ENCODE peak calls at places on chromosomes 1 and 21, in six cellular contexts. O, N, Z, G, H and Q are unnamed samples.

GRCh38 chr1:24966724-24967346 is 36.8 kb upstream of the RUNX3 start:
- DNase-seq in O (peak), G (peak), N (peak), H (peak), Z (no peak), Q (peak)

GRCh38 chr1:116168277-116169032 is 57.3 kb downstream of the MAB21L3 start:
- DNase-seq in H (peak), N (peak), Z (peak), O (peak), G (peak), Q (peak)

GRCh38 chr21:41768371-41769042 is 1.7 kb upstream of the RIPK4 start:
- DNase-seq in H (no peak), Z (peak), N (peak), O (no peak), G (peak), Q (peak)

GRCh38 chr1:23619299-23620188 is 60.2 kb upstream of the ID3 start:
- DNase-seq in N (no peak), G (peak), Z (peak), O (peak), H (peak), Q (no peak)

GRCh38 chr1:214801191-214801590 is 198.2 kb downstream of the CENPF start:
- DNase-seq in Z (no peak), O (no peak), G (no peak), H (no peak), N (no peak), Q (peak)

GRCh38 chr1:89436856-89437255 is 73.0 kb downstream of the GBP6 start:
- DNase-seq in G (no peak), H (no peak), Z (no peak), N (no peak), O (no peak), Q (no peak)

GRCh38 chr1:77068013-77068412 is 151.2 kb downstream of the PIGK start:
- DNase-seq in O (no peak), N (no peak), H (no peak), G (no peak), Z (no peak), Q (no peak)

GRCh38 chr21:44966135-44967081 is 26.6 kb downstream of the SLX9 start:
- DNase-seq in N (no peak), H (no peak), Z (no peak), O (peak), G (no peak), Q (no peak)

GRCh38 chr1:44048816-44049215 is 17.6 kb upstream of the SLC6A9 start:
- DNase-seq in O (no peak), H (no peak), N (no peak), G (no peak), Z (no peak), Q (peak)

GRCh38 chr1:59178803-59179202 is 118.1 kb upstream of the FGGY start:
- DNase-seq in G (no peak), H (no peak), O (peak), Z (no peak), N (no peak), Q (no peak)

GRCh38 chr1:221611930-221612777 is 129.7 kb downstream of the DUSP10 start:
- DNase-seq in Z (no peak), G (peak), O (peak), N (peak), H (no peak), Q (peak)

GRCh38 chr21:42200906-42201614 is 17.9 kb upstream of the ABCG1 start:
- DNase-seq in O (no peak), H (no peak), G (no peak), Z (no peak), N (no peak), Q (no peak)

GRCh38 chr1:119968601-119969000 is 72.3 kb upstream of the ADAM30 start:
- DNase-seq in O (no peak), G (no peak), N (no peak), H (no peak), Z (no peak), Q (no peak)

GRCh38 chr1:87219141-87219540 is 109.5 kb upstream of the LMO4 start:
- DNase-seq in H (no peak), Z (no peak), N (no peak), O (no peak), G (no peak), Q (no peak)

GRCh38 chr1:11943619-11944018 is 9.1 kb downstream of the PLOD1 start:
- DNase-seq in N (no peak), Z (no peak), G (no peak), H (no peak), O (no peak), Q (no peak)

GRCh38 chr1:39413902-39414528 is 77.4 kb upstream of the BMP8A start:
- DNase-seq in N (no peak), H (no peak), Z (no peak), O (no peak), G (no peak), Q (no peak)

GRCh38 chr21:46066843-46067331 is 31.0 kb upstream of the COL6A2 start:
- DNase-seq in H (no peak), Z (peak), O (peak), N (peak), G (no peak), Q (no peak)

GRCh38 chr1:14265515-14265914 is 333.0 kb upstream of the KAZN start:
- DNase-seq in H (no peak), O (no peak), Z (no peak), N (no peak), G (no peak), Q (no peak)

GRCh38 chr1:85894651-85895050 is 186.4 kb upstream of the ZNHIT6 start:
- DNase-seq in H (no peak), Z (no peak), N (peak), G (peak), O (no peak), Q (peak)

GRCh38 chr1:23098463-23099170 is 70.0 kb downstream of the LUZP1 start:
- DNase-seq in Z (peak), O (no peak), N (peak), G (peak), H (peak), Q (peak)

GRCh38 chr1:17369466-17369865 is 2.5 kb upstream of the PADI6 start:
- DNase-seq in Z (no peak), H (no peak), N (peak), G (no peak), O (no peak), Q (peak)

GRCh38 chr1:229563241-229563640 is 4.7 kb upstream of the ABCB10 start:
- DNase-seq in O (no peak), Z (no peak), H (no peak), G (no peak), N (no peak), Q (no peak)

GRCh38 chr1:173330149-173330951 is 123.2 kb upstream of the TNFSF4 start:
- DNase-seq in H (no peak), N (peak), O (no peak), Z (no peak), G (peak), Q (peak)

GRCh38 chr1:53153752-53154151 is 11.3 kb upstream of the SLC1A7 start:
- DNase-seq in H (no peak), G (no peak), Z (no peak), O (no peak), N (peak), Q (no peak)

GRCh38 chr1:172469717-172470116 is 25.8 kb upstream of the PIGC start:
- DNase-seq in H (no peak), N (no peak), G (no peak), Z (no peak), O (no peak), Q (no peak)

GRCh38 chr21:45595574-45596295 is 47.8 kb upstream of the PCBP3 start:
- DNase-seq in Z (no peak), O (no peak), H (no peak), N (no peak), G (no peak), Q (no peak)

GRCh38 chr1:233730809-233731208 is 116.9 kb downstream of the KCNK1 start:
- DNase-seq in Z (no peak), H (no peak), N (no peak), G (peak), O (no peak), Q (no peak)

GRCh38 chr1:2801535-2802291 is at the start of gene TTC34:
- DNase-seq in H (peak), G (peak), O (peak), Z (peak), N (no peak), Q (no peak)

GRCh38 chr1:177780096-177780700 is 189.7 kb downstream of the SEC16B start:
- DNase-seq in H (no peak), G (no peak), N (peak), Z (no peak), O (no peak), Q (peak)

GRCh38 chr21:17428980-17429379 is 83.9 kb upstream of the CXADR start:
- DNase-seq in N (no peak), O (no peak), G (no peak), H (no peak), Z (no peak), Q (no peak)
- TF ChIP-seq CTCF in N (no peak), O (no peak), G (no peak), H (no peak), Z (no peak), Q (no peak)

GRCh38 chr1:227937031-227937430 is 10.7 kb downstream of the WNT9A start:
- DNase-seq in H (no peak), O (peak), N (no peak), G (no peak), Z (no peak), Q (no peak)
- TF ChIP-seq CTCF in H (no peak), O (no peak), N (no peak), G (no peak), Z (no peak), Q (no peak)

DNA sequence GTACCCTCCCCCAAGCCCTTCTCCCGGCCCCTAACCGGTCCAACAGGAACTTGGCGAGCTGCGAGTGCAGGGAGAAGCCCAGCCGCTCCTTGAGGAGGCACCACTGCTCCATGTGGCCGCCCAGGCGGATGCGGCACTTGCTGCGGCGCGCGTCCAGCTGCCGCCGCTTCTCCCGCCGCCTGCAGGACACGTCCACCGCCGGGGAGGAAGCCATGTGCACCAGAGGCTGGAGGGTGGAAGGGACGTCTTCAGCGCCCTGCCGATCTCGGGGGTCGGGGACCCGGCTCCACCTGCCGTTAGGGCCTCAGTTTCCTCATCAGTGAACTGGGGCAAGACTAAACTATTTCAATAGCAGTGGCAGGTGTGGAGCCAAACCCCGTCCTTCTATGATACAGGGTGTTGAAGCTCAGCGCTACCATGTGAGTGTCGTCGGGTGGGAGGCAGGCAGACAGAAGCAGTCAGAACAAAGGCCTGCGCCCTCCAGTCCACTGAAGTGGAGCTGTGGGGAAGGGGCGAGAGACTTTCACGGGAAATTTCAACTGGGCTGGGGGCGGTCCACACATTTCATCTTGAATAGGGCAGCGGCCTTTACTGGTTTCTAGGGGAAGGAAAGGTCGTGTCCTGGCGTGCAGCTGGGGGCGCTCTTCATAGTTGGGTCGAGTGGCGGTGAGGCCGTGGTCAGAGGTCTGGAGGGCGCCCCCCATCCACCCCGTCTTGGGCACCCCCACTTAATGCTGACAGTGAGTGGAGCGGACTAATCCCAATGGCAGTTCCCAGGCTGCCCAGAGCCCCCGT is 592 bp downstream of the ZNF692 start:
- DNase-seq in Z (peak), G (peak), H (no peak), N (peak), O (peak), Q (peak)
- TF ChIP-seq CTCF in Z (peak), G (peak), H (peak), N (peak), O (peak), Q (peak)

GRCh38 chr1:63772876-63773275 is 941 bp upstream of the ROR1 start:
- DNase-seq in Z (no peak), O (no peak), G (no peak), H (no peak), N (no peak), Q (no peak)

GRCh38 chr1:63775418-63776127 is 1.8 kb downstream of the ROR1 start:
- DNase-seq in H (no peak), O (no peak), G (no peak), N (no peak), Z (peak), Q (no peak)

GRCh38 chr1:63774617-63775417 is 1.0 kb downstream of the ROR1 start:
- DNase-seq in G (no peak), H (no peak), Z (peak), N (peak), O (peak), Q (peak)

GRCh38 chr1:63773496-63773814 is 362 bp upstream of the ROR1 start:
- DNase-seq in O (no peak), Z (no peak), N (no peak), G (no peak), H (no peak), Q (no peak)

GRCh38 chr1:63773815-63774616 is at the start of gene ROR1:
- DNase-seq in H (peak), G (peak), N (peak), O (peak), Z (peak), Q (peak)
- TF ChIP-seq CTCF in H (no peak), G (no peak), N (peak), O (peak), Z (peak), Q (peak)

DNA sequence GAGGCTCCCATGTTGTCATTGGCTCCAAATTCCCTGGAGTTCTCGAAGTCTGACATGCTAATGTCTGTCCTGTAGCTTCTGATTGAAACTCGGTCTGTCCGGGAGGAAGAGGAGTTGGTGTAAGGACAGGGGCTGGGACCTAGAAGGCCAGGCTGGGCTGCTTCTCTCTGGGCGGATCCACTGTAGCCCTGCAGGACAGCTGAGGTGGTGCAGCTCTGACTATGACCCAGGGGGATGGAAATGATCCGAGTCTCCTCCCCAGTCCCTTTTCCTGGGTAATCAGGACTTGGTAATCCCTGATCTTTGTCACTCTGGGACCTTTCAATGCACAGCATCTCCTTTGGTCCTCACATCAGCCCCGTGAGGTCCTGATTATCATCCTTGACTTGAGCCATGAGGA is 10.0 kb upstream of the FCMR start:
- DNase-seq in N (no peak), Z (no peak), H (no peak), G (no peak), O (no peak), Q (no peak)
- TF ChIP-seq CTCF in N (no peak), Z (no peak), H (no peak), G (peak), O (no peak), Q (peak)

GRCh38 chr1:245690946-245691456 is 536.2 kb downstream of the KIF26B start:
- DNase-seq in H (no peak), O (no peak), Z (no peak), G (no peak), N (no peak), Q (no peak)
- TF ChIP-seq CTCF in H (no peak), O (no peak), Z (no peak), G (no peak), N (no peak), Q (no peak)